ENCODE peak calls at places on chromosomes 2 and 18, in nine cellular contexts. R is left cardiac atrium; B is kidney epithelial cell; N is hypothalamus; Z is fibroblast of villous mesenchyme; E is HS-5; I is NCI-H510A treated with DMSO at 0.1 percent for 48 hours; X is activated T-helper 2 cell treated with anti-CD3 and anti-CD28 coated beads, Interferon-gamma antibody, Interleukin-2, Interleukin-4, amounts not matched to agents 10 μg/mL and 5 μg/mL and 100 μg/mL, durations not matched to agents 14 hours and 24 hours and 36 hours; T is astrocyte of the spinal cord. P is an unnamed sample.

GRCh38 chr2:95306306-95306895 is 9.3 kb downstream of the KCNIP3 start:
- DNase-seq in E (no peak), Z (no peak), I (no peak), B (no peak), X (no peak), R (no peak), T (no peak), N (no peak), P (no peak)

GRCh38 chr2:79935046-79935729 is 369.4 kb downstream of the LRRTM1 start:
- DNase-seq in N (no peak), B (no peak), I (no peak), E (no peak), Z (no peak), R (no peak), X (no peak), T (no peak), P (no peak)

GRCh38 chr2:172551266-172551665 is 4.6 kb upstream of the PDK1 start:
- DNase-seq in N (no peak), E (no peak), T (no peak), I (no peak), Z (no peak), R (no peak), X (no peak), B (no peak), P (no peak)

GRCh38 chr2:233061591-233062446 is 1.7 kb downstream of the INPP5D start:
- DNase-seq in X (peak), R (peak), T (peak), B (no peak), N (no peak), I (no peak), Z (peak), E (no peak), P (no peak)

GRCh38 chr2:241822264-241822623 is 13.3 kb downstream of the NEU4 start:
- DNase-seq in Z (no peak), N (no peak), I (no peak), T (no peak), R (peak), X (no peak), B (no peak), E (no peak), P (no peak)

GRCh38 chr2:73414651-73415050 is 29.0 kb downstream of the ALMS1 start:
- DNase-seq in I (no peak), E (no peak), N (no peak), T (peak), R (no peak), B (no peak), X (no peak), Z (no peak), P (no peak)

GRCh38 chr2:105746177-105747080 is 1.7 kb downstream of the NCK2 start:
- DNase-seq in I (peak), B (no peak), X (peak), Z (no peak), R (peak), T (no peak), N (no peak), E (no peak), P (no peak)

GRCh38 chr2:133674066-133674432 is 105.8 kb upstream of the NCKAP5 start:
- DNase-seq in R (no peak), T (no peak), I (no peak), B (peak), X (no peak), N (no peak), E (no peak), Z (no peak), P (no peak)

GRCh38 chr18:13239557-13239956 is 21.0 kb downstream of the LDLRAD4 start:
- DNase-seq in R (no peak), E (no peak), I (no peak), X (no peak), T (no peak), B (no peak), N (peak), Z (no peak), P (no peak)

GRCh38 chr2:60608679-60609078 is 55.2 kb upstream of the BCL11A start:
- DNase-seq in I (no peak), T (no peak), Z (no peak), R (no peak), E (no peak), X (no peak), B (no peak), N (no peak), P (no peak)

GRCh38 chr2:64295326-64296149 is 151.3 kb upstream of the PELI1 start:
- DNase-seq in E (no peak), Z (no peak), B (no peak), T (no peak), R (no peak), N (no peak), X (no peak), I (no peak), P (no peak)

GRCh38 chr2:29130295-29130694 is 15.1 kb downstream of the CLIP4 start:
- DNase-seq in B (no peak), N (no peak), T (peak), Z (peak), E (no peak), I (peak), X (no peak), R (peak), P (peak)

GRCh38 chr2:162261032-162261945 is 18.0 kb upstream of the FAP start:
- DNase-seq in X (no peak), T (peak), I (no peak), B (no peak), N (no peak), R (peak), Z (peak), E (no peak), P (peak)

GRCh38 chr2:24228470-24228869 is 53.6 kb downstream of the FAM228A start:
- DNase-seq in N (no peak), T (no peak), B (no peak), Z (peak), I (peak), R (no peak), X (no peak), E (no peak), P (peak)

GRCh38 chr18:75156139-75156750 is 52.7 kb downstream of the PTGR3 start:
- DNase-seq in T (no peak), X (no peak), Z (no peak), N (no peak), B (no peak), I (no peak), R (no peak), E (no peak), P (no peak)

GRCh38 chr18:79681484-79682387 is 2.1 kb downstream of the CTDP1 start:
- DNase-seq in R (no peak), T (no peak), E (no peak), I (no peak), B (no peak), X (peak), Z (peak), N (no peak), P (no peak)

GRCh38 chr2:55430536-55430935 is 10.9 kb upstream of the CCDC88A start:
- DNase-seq in Z (peak), E (no peak), I (no peak), N (no peak), T (no peak), X (no peak), R (no peak), B (no peak), P (no peak)

GRCh38 chr18:76822510-76823165 is at the start of gene ZNF236:
- DNase-seq in X (peak), I (peak), B (no peak), R (peak), E (no peak), N (peak), Z (peak), T (peak), P (peak)

GRCh38 chr2:54594048-54594447 is 129.4 kb upstream of the EML6 start:
- DNase-seq in Z (no peak), I (no peak), B (no peak), T (no peak), X (no peak), E (no peak), R (no peak), N (no peak), P (no peak)

GRCh38 chr2:159177357-159177756 is 109.1 kb downstream of the WDSUB1 start:
- DNase-seq in E (no peak), X (no peak), T (no peak), Z (no peak), R (no peak), B (no peak), N (no peak), I (no peak), P (no peak)

GRCh38 chr2:216714412-216714775 is 19.0 kb upstream of the IGFBP5 start:
- DNase-seq in I (no peak), X (no peak), N (no peak), R (no peak), B (peak), T (peak), Z (no peak), E (peak), P (no peak)

GRCh38 chr2:223416826-223417610 is 185.1 kb downstream of the SCG2 start:
- DNase-seq in E (no peak), R (peak), B (no peak), I (no peak), T (no peak), X (no peak), Z (peak), N (no peak), P (no peak)

P was measured in globus pallidus.